ENCODE peak calls at places on chromosomes 5 and 9, in five cellular contexts. S is H9, H is mesenchymal stem cell, C is neuronal stem cell, D is H1. N is an unnamed sample.

GRCh38 chr9:18422296-18423036 is 51.5 kb upstream of the ADAMTSL1 start:
- DNase-seq in C (no peak), H (no peak), D (no peak), S (no peak), N (no peak)

GRCh38 chr5:85985167-85985566 is 632.6 kb upstream of the COX7C start:
- DNase-seq in D (no peak), S (no peak), H (no peak), C (no peak), N (no peak)

GRCh38 chr5:159045165-159045811 is 54.4 kb downstream of the EBF1 start:
- DNase-seq in H (no peak), C (no peak), S (no peak), D (no peak), N (no peak)

GRCh38 chr9:105004466-105005090 is 76.6 kb upstream of the ABCA1 start:
- DNase-seq in H (no peak), C (no peak), D (no peak), S (no peak), N (no peak)

GRCh38 chr5:154850255-154851062 is at the start of gene FAXDC2:
- DNase-seq in H (peak; percentile 79), C (peak; percentile 49), D (peak; percentile 68), S (peak; percentile 81), N (peak; percentile 25)

GRCh38 chr5:149378241-149378805 is 769 bp downstream of the IL17B start:
- DNase-seq in C (no peak), H (no peak), S (no peak), D (no peak), N (no peak)

GRCh38 chr9:98707158-98708102 is 1.3 kb downstream of the GABBR2 start:
- DNase-seq in D (peak; percentile 86), C (peak; percentile 79), H (peak; percentile 53), S (peak; percentile 85), N (peak; percentile 85)

GRCh38 chr5:74296685-74297084 is 343.8 kb downstream of the ENC1 start:
- DNase-seq in H (peak; percentile 13), C (no peak), S (no peak), D (no peak), N (no peak)

DNA sequence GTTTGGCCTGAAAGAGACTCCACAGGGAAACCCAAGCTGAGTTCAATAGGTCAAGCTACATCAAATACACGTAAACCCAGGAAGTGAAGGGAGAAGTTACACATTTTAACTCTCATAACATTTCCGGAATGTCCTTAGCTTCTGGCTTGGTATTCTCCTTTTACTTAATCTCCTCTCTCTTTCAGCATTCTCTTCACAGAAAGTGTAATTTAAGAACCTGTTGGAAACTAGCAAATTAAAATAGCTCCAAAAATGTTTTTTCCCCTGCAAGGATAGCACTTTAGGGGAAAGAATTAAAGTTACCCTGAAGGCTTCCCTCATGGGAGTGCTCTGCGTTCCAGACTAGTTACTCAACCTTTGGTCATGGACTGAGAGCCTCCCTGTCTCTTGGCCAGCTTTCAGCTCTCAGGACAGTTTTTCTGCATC is 292.7 kb upstream of the TARS1 start:
- DNase-seq in D (no peak), C (no peak), S (no peak), H (peak; percentile 54), N (peak; percentile 74)
- H2AFZ ChIP-seq in D (no peak overlapping the region), C (no peak overlapping the region), S (no peak overlapping the region), H (no peak overlapping the region), N (no peak overlapping the region)

GRCh38 chr5:138369706-138370105 is 17.2 kb downstream of the KDM3B start:
- DNase-seq in S (no peak), D (no peak), C (no peak), H (no peak), N (no peak)

GRCh38 chr5:138372225-138372624 is 19.7 kb downstream of the KDM3B start:
- DNase-seq in H (no peak), S (no peak), D (no peak), C (no peak), N (no peak)

GRCh38 chr5:138369249-138369648 is 16.8 kb downstream of the KDM3B start:
- DNase-seq in H (no peak), C (no peak), S (no peak), D (no peak), N (no peak)

GRCh38 chr5:138371454-138371853 is 19.0 kb downstream of the KDM3B start:
- DNase-seq in D (no peak), C (no peak), S (no peak), H (no peak), N (peak; percentile 49)

GRCh38 chr5:138370537-138370936 is 18.1 kb downstream of the KDM3B start:
- DNase-seq in D (no peak), H (no peak), S (no peak), C (no peak), N (no peak)
- H3K18ac ChIP-seq in D (no peak overlapping the region), H (no peak overlapping the region), S (no peak overlapping the region), C (no peak overlapping the region), N (no peak overlapping the region)

DNA sequence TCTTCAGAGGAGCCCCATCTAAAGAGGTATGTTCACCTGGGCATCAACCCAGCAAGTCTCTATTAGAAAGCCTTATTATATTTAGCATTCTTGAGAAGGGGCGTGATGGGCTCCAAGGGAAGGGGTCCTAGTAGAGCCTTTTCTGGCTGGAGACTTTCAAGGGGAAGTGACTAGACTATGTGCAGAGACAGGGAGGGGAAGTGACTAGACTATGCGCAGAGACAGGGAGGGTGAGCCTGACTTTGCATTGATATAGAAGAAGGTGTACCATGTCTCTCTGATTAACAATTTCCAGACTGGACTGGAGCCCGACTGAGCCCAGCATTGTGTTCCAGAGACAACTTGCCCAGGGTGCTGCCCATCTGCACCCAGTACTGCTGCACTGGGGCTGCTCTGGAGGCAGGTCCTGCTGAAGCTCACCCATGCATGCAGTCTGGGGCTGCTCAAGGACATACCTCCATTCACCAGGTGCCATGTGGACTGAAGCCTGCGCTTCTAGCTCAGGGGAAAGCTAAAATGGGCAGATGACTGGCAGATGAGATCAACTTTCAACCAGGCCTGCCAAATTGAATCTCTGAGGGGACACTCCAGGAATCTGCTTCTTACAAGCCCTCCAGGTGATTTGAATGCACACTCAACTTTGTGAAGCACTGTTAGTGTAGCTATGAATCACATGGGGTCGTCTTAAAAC is 83.0 kb upstream of the GNA14 start:
- DNase-seq in H (no peak), S (no peak), C (no peak), D (no peak), N (no peak)
- H2BK12ac ChIP-seq in H (no peak overlapping the region), S (no peak overlapping the region), C (no peak overlapping the region), D (no peak overlapping the region), N (peak overlapping the region; percentile 2)

DNA sequence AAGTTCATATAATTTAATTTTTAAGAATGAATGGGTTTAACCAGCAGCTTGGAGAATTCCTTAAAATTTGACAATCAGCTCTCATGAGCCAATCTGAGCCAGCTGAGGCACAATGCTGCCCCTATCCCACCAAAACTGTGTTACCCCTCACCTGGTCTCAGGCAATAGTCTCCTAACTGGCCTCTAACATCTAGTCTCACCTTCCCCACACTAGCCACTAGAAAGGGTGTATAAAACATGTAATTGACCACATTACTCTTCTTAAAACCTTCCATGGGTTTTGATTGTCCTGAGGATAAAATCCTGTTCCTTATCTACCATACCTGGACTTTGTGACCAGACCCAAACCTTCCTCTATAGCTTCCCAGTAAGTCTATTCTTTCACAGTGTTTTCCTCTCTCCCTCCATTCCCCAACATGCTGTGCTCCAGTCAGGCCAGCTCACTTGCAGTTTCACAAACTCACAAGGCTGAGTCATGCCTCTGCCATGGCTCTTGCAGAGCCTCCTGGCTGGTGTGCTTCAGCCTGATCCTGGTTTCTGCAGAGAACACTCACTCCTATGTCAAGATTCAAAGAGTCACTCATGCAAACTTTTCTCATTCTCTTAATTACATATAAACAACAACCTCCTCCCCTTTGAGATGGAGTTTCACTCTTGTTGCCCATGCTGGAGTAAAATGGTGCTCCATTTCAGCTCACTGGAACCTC is 16.0 kb upstream of the ZCCHC7 start:
- DNase-seq in S (no peak), H (peak; percentile 75), D (no peak), C (no peak), N (peak; percentile 56)
- H2AFZ ChIP-seq in S (no peak overlapping the region), H (peak overlapping the region; percentile 77), D (no peak overlapping the region), C (no peak overlapping the region), N (no peak overlapping the region)